ENCODE peak calls at places on chromosomes 1 and 21, in seven cellular contexts. I, R, U, P, C, D and K are unnamed samples.

GRCh38 chr1:200856716-200857352 is 15.9 kb upstream of the GPR25 start:
- DNase-seq in P (no peak), C (no peak), D (no peak), I (no peak), U (no peak), R (no peak), K (no peak)

GRCh38 chr21:46455575-46456385 is 2.9 kb upstream of the DIP2A start:
- DNase-seq in U (no peak), D (no peak), I (peak), R (peak), P (no peak), C (no peak), K (no peak)

GRCh38 chr1:53140451-53140850 is 2.0 kb downstream of the SLC1A7 start:
- DNase-seq in C (no peak), P (no peak), U (no peak), R (no peak), I (no peak), D (no peak), K (no peak)

GRCh38 chr1:26694185-26694572 is 1.6 kb upstream of the ARID1A start:
- DNase-seq in P (no peak), R (peak), I (no peak), D (no peak), C (peak), U (no peak), K (no peak)

GRCh38 chr1:214470132-214470531 is 81.3 kb downstream of the PTPN14 start:
- DNase-seq in I (no peak), D (no peak), P (no peak), U (no peak), R (no peak), C (no peak), K (no peak)

GRCh38 chr1:86054396-86054795 is 102.2 kb downstream of the COL24A1 start:
- DNase-seq in D (no peak), I (no peak), C (no peak), U (peak), R (no peak), P (no peak), K (no peak)

GRCh38 chr1:181918893-181919728 is 142.4 kb downstream of the ZNF648 start:
- DNase-seq in U (no peak), I (no peak), P (no peak), D (no peak), C (no peak), R (no peak), K (no peak)

GRCh38 chr21:39066829-39067785 is 116.1 kb downstream of the PSMG1 start:
- DNase-seq in R (no peak), U (no peak), I (no peak), C (peak), D (no peak), P (no peak), K (no peak)

GRCh38 chr1:183019860-183020259 is 3.4 kb upstream of the LAMC1 start:
- DNase-seq in D (peak), U (no peak), R (no peak), I (peak), P (no peak), C (no peak), K (no peak)

GRCh38 chr1:83512371-83513004 is 486.4 kb downstream of the TTLL7 start:
- DNase-seq in I (no peak), P (no peak), U (no peak), R (no peak), D (no peak), C (no peak), K (no peak)

GRCh38 chr1:239792157-239792556 is 299.5 kb upstream of the FMN2 start:
- DNase-seq in I (peak), C (no peak), P (no peak), D (peak), R (no peak), U (no peak), K (no peak)

GRCh38 chr1:95230768-95231191 is 3.2 kb upstream of the RWDD3 start:
- DNase-seq in P (no peak), C (no peak), U (no peak), I (peak), R (no peak), D (no peak), K (no peak)

GRCh38 chr1:213993929-213994328 is 6.2 kb downstream of the PROX1 start:
- DNase-seq in C (no peak), U (no peak), D (no peak), P (no peak), R (no peak), I (no peak), K (no peak)

GRCh38 chr21:35257413-35257812 is 208.3 kb upstream of the RUNX1 start:
- DNase-seq in D (peak), P (peak), U (no peak), I (peak), C (peak), R (peak), K (no peak)

GRCh38 chr1:104953555-104953954 is 1203.9 kb downstream of the AMY1C start:
- DNase-seq in P (no peak), C (no peak), D (no peak), I (peak), R (no peak), U (no peak), K (no peak)

GRCh38 chr1:172976222-172977041 is 74.3 kb downstream of the TNFSF18 start:
- DNase-seq in U (no peak), D (peak), P (peak), R (peak), I (peak), C (peak), K (no peak)

GRCh38 chr1:244451951-244452795 is 464 bp upstream of the ADSS2 start:
- DNase-seq in I (peak), U (peak), P (peak), C (peak), D (peak), R (peak), K (peak)

GRCh38 chr1:15172405-15173259 is 19.1 kb downstream of the TMEM51 start:
- DNase-seq in C (no peak), D (no peak), P (no peak), I (no peak), U (peak), R (no peak), K (no peak)

GRCh38 chr1:110339427-110340206 is 440 bp downstream of the RBM15 start:
- DNase-seq in I (peak), C (peak), D (peak), U (peak), R (peak), P (peak), K (peak)

GRCh38 chr1:217614319-217614718 is 16.6 kb downstream of the GPATCH2 start:
- DNase-seq in I (no peak), R (no peak), U (no peak), C (no peak), P (no peak), D (no peak), K (no peak)

GRCh38 chr1:11237364-11237755 is 25.0 kb downstream of the MTOR start:
- DNase-seq in C (no peak), P (no peak), U (no peak), I (no peak), R (no peak), D (no peak), K (no peak)

GRCh38 chr1:69513621-69514020 is 54.1 kb upstream of the LRRC7 start:
- DNase-seq in P (no peak), U (no peak), I (peak), C (no peak), D (no peak), R (peak), K (no peak)

GRCh38 chr1:58618303-58618702 is 41.3 kb upstream of the TACSTD2 start:
- DNase-seq in U (no peak), D (peak), I (peak), C (peak), R (peak), P (peak), K (no peak)

GRCh38 chr1:156177918-156178654 is 15.8 kb upstream of the SLC25A44 start:
- DNase-seq in P (no peak), C (no peak), I (no peak), U (no peak), D (no peak), R (no peak), K (no peak)

GRCh38 chr1:27772071-27772470 is 948 bp upstream of the STX12 start:
- DNase-seq in U (no peak), D (no peak), P (no peak), C (no peak), I (no peak), R (peak), K (peak)

GRCh38 chr21:34670220-34670961 is 1.6 kb downstream of the CLIC6 start:
- DNase-seq in U (no peak), D (no peak), R (peak), P (no peak), C (peak), I (no peak), K (no peak)

GRCh38 chr1:62057631-62058290 is 136.9 kb upstream of the L1TD1 start:
- DNase-seq in P (no peak), U (no peak), R (no peak), D (no peak), I (no peak), C (no peak), K (no peak)

GRCh38 chr1:172144445-172145060 is 275.9 kb upstream of the C1orf105 start:
- DNase-seq in D (no peak), C (peak), P (no peak), U (no peak), I (no peak), R (peak), K (no peak)

GRCh38 chr1:207747627-207748492 is 4.0 kb upstream of the CD46 start:
- DNase-seq in D (no peak), R (no peak), U (peak), C (no peak), I (no peak), P (no peak), K (peak)

GRCh38 chr1:94633051-94633450 is 91.5 kb upstream of the F3 start:
- DNase-seq in R (peak), D (no peak), I (no peak), C (no peak), U (no peak), P (no peak), K (no peak)

GRCh38 chr1:119633575-119634325 is 14.3 kb downstream of the ZNF697 start:
- DNase-seq in C (no peak), R (no peak), I (no peak), D (no peak), P (no peak), U (no peak), K (no peak)

GRCh38 chr1:119635801-119636390 is 12.2 kb downstream of the ZNF697 start:
- DNase-seq in D (no peak), C (no peak), U (no peak), I (no peak), P (no peak), R (peak), K (no peak)

GRCh38 chr1:119637719-119638118 is 10.3 kb downstream of the ZNF697 start:
- DNase-seq in P (no peak), I (no peak), D (no peak), R (no peak), U (no peak), C (no peak), K (no peak)

GRCh38 chr1:119632836-119633235 is 15.2 kb downstream of the ZNF697 start:
- DNase-seq in D (no peak), C (no peak), I (no peak), U (no peak), P (no peak), R (no peak), K (no peak)

GRCh38 chr1:119636500-119637089 is 11.5 kb downstream of the ZNF697 start:
- DNase-seq in D (no peak), U (no peak), R (no peak), I (no peak), C (no peak), P (no peak), K (no peak)
- H3K4me2 ChIP-seq in D (no peak), U (no peak), R (peak), I (no peak), C (no peak), P (no peak), K (no peak)

GRCh38 chr1:111990026-111990877 is 784 bp upstream of the KCND3 start:
- DNase-seq in R (peak), C (peak), D (no peak), U (no peak), P (no peak), I (no peak), K (no peak)

GRCh38 chr1:111988377-111988742 is 1.1 kb downstream of the KCND3 start:
- DNase-seq in I (no peak), R (no peak), C (no peak), P (no peak), D (no peak), U (no peak), K (no peak)

GRCh38 chr1:111990878-111991760 is 1.7 kb upstream of the KCND3 start:
- DNase-seq in C (peak), D (peak), I (peak), U (no peak), P (no peak), R (peak), K (peak)

GRCh38 chr1:111988743-111989453 is 570 bp downstream of the KCND3 start:
- DNase-seq in R (peak), I (no peak), C (peak), D (no peak), U (no peak), P (no peak), K (no peak)

DNA sequence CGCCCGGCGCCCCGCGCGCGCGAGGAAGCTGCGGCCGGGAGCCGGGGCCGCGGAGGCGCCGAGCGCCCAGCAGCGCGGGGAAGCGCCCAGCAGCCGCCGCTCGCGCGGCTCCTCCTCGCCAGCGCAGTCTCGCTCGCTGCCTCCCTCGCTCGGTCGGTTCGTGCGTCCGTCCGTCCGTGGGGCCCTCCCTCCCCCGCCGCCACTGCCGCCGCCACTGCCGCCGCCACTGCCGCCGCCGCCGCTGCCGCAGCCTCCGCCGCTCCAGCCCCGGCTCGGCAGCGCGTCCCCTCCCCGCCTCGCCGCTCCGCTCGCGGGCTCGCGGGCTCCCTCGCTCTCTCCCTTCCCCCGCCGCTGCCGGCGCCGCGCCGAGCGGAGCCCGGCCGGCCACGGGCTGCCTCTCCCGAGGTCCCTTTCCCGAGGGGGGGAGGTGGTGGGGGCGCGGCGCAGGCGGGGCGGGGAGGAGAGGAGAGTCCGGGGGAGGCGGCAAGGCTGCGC is at the start of gene KCND3:
- DNase-seq in R (peak), C (peak), P (no peak), I (no peak), U (peak), D (no peak), K (no peak)
- H3K4me2 ChIP-seq in R (peak), C (peak), P (no peak), I (peak), U (peak), D (peak), K (no peak)

DNA sequence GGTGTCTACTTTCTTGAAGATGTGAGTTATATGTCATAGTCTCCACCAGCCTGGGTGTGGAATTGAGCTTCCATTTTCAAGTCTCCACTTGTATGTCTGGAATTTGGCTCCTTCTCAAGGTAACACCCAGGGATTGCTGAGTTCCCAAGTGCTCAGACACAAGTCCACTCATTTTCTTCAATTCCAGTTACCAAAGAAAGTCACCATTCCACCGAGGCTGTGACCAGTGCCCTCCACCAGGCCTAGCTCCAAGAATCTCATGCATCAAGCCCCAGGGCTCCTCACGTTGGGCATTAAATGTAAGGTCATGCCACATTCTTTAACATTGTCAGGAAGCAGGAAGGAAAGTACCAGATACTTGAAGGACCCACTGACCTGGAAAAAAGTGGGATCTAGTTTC is 2.4 kb upstream of the RAB4A start:
- DNase-seq in D (no peak), C (no peak), U (no peak), R (peak), I (no peak), P (peak), K (no peak)
- H3K4me2 ChIP-seq in D (no peak), C (no peak), U (no peak), R (no peak), I (no peak), P (no peak), K (no peak)

GRCh38 chr21:42784276-42784675 is 95.1 kb downstream of the WDR4 start:
- DNase-seq in P (no peak), U (no peak), C (no peak), D (no peak), I (no peak), R (no peak), K (no peak)
- H3K4me2 ChIP-seq in P (no peak), U (peak), C (no peak), D (no peak), I (no peak), R (no peak), K (no peak)

GRCh38 chr1:153360592-153360991 is 2.9 kb downstream of the S100A9 start:
- DNase-seq in P (no peak), U (no peak), I (no peak), D (no peak), R (no peak), C (no peak), K (no peak)

GRCh38 chr1:153359241-153359640 is 1.6 kb downstream of the S100A9 start:
- DNase-seq in C (no peak), R (no peak), U (no peak), P (no peak), D (no peak), I (no peak), K (no peak)

GRCh38 chr1:153360190-153360589 is 2.5 kb downstream of the S100A9 start:
- DNase-seq in C (no peak), U (no peak), P (no peak), I (no peak), D (no peak), R (no peak), K (no peak)

GRCh38 chr1:153362187-153362586 is 4.5 kb downstream of the S100A9 start:
- DNase-seq in D (no peak), R (no peak), I (no peak), U (no peak), C (no peak), P (no peak), K (no peak)

GRCh38 chr1:153361129-153362109 is 3.8 kb downstream of the S100A9 start:
- DNase-seq in D (no peak), R (no peak), C (no peak), U (no peak), P (peak), I (no peak), K (no peak)
- H3K4me2 ChIP-seq in D (no peak), R (no peak), C (no peak), U (no peak), P (peak), I (no peak), K (no peak)

GRCh38 chr1:67120855-67121619 is 13.7 kb downstream of the C1orf141 start:
- DNase-seq in C (no peak), R (no peak), D (no peak), U (no peak), I (no peak), P (no peak), K (no peak)
- H3K4me2 ChIP-seq in C (no peak), R (no peak), D (no peak), U (no peak), I (no peak), P (no peak), K (no peak)

DNA sequence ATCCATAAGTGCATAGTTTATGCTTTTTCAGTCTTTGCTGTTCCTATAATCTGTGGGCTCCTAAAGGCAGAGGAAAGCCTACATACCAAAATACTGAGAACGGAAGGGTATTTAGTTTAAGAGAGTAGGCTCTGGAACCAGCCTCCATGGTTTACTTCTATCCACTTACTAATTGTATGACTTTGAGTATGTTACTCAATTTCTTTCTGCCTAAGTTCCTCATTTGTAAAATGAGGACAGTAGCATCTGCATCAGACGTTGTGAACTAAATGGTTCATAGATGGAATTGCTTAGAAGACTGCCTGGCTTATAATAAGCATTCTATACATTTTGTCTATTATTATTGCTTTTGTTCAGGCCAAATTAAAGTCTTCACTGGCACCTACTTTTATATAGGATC is 111.0 kb downstream of the NTNG1 start:
- DNase-seq in P (no peak), D (no peak), I (no peak), U (no peak), C (no peak), R (no peak), K (peak)
- H3K4me2 ChIP-seq in P (no peak), D (no peak), I (no peak), U (no peak), C (no peak), R (no peak), K (peak)

DNA sequence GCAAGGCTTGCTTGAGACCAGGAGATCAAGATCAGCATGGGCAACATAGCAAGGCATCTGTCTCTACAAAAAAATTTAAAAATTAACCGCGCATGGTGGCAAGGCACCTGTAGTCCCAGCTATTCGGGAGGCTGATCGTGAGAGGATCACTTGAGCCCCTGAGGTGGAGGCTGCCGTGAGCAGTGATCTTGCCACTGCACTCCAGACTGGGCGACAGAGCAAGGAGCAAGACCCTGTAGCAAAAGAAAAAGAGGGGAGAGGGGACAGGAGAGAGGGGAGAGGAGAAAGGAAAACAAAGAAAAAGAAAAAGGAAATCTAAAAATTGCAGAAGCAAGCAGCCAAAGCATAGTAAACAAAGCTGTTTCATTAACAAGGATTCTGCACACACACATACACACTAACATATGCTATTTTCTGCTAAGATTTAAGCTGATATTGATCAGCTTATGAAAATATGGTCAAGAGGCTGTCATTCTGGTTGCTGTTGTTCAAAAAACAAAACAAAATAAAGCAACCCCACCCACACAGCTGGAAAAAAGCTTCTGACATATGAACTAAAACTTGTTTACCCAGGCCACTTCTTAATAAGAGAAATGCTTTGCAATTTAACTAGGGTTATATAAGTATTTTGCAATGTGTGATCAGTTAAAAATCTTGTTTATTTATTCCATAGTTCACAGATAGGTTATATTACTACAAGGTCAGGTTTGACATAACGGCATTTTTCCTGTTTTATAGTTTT is 1.8 kb downstream of the ARNT start:
- DNase-seq in R (peak), I (no peak), D (no peak), P (no peak), U (no peak), C (no peak), K (peak)
- H3K4me2 ChIP-seq in R (peak), I (peak), D (peak), P (peak), U (peak), C (peak), K (peak)

GRCh38 chr1:227112538-227112937 is 172.4 kb downstream of the COQ8A start:
- DNase-seq in P (no peak), C (no peak), I (no peak), D (no peak), U (no peak), R (no peak), K (no peak)
- H3K4me2 ChIP-seq in P (no peak), C (no peak), I (no peak), D (no peak), U (no peak), R (no peak), K (no peak)